ENCODE peak calls at places on chromosomes 2 and 18, in four cellular contexts. One of them, this sample, is unnamed.

GRCh38 chr2:213087040-213087439 is 64.4 kb downstream of the IKZF2 start:
- DNase-seq in AG10803: no peak
- DNase-seq in astrocyte: no peak
- DNase-seq in astrocyte of the spinal cord: no peak
- DNase-seq in this sample: no peak

GRCh38 chr2:190858817-190859216 is 21.8 kb upstream of the GLS start:
- DNase-seq in astrocyte: peak
- DNase-seq in astrocyte of the spinal cord: peak
- DNase-seq in AG10803: peak
- DNase-seq in this sample: peak

GRCh38 chr2:99806758-99807157 is 316.9 kb upstream of the REV1 start:
- DNase-seq in astrocyte of the spinal cord: peak
- DNase-seq in astrocyte: peak
- DNase-seq in AG10803: peak
- DNase-seq in this sample: peak

GRCh38 chr2:67879586-67880290 is 183.1 kb downstream of the C1D start:
- DNase-seq in astrocyte of the spinal cord: peak
- DNase-seq in AG10803: peak
- DNase-seq in astrocyte: peak
- DNase-seq in this sample: peak

GRCh38 chr2:148645925-148646559 is 1.5 kb downstream of the EPC2 start:
- DNase-seq in astrocyte of the spinal cord: peak
- DNase-seq in astrocyte: peak
- DNase-seq in AG10803: peak
- DNase-seq in this sample: peak

GRCh38 chr18:6629635-6630140 is 99.8 kb upstream of the ARHGAP28 start:
- DNase-seq in AG10803: peak
- DNase-seq in astrocyte: peak
- DNase-seq in astrocyte of the spinal cord: peak
- DNase-seq in this sample: peak

GRCh38 chr18:49933530-49933929 is 120.2 kb upstream of the ACAA2 start:
- DNase-seq in astrocyte: peak
- DNase-seq in astrocyte of the spinal cord: peak
- DNase-seq in AG10803: peak
- DNase-seq in this sample: peak

GRCh38 chr2:62529758-62530157 is 23.8 kb upstream of the TMEM17 start:
- DNase-seq in astrocyte: no peak
- DNase-seq in astrocyte of the spinal cord: no peak
- DNase-seq in AG10803: no peak
- DNase-seq in this sample: no peak

GRCh38 chr2:204695506-204695905 is 150.2 kb downstream of the PARD3B start:
- DNase-seq in AG10803: peak
- DNase-seq in astrocyte of the spinal cord: peak
- DNase-seq in astrocyte: peak
- DNase-seq in this sample: no peak

GRCh38 chr2:11234309-11234708 is 79.0 kb downstream of the SLC66A3 start:
- DNase-seq in AG10803: peak
- DNase-seq in astrocyte of the spinal cord: no peak
- DNase-seq in astrocyte: no peak
- DNase-seq in this sample: no peak

This sample was measured in brain microvascular endothelial cell.